ENCODE peak calls at places on chromosomes 1 and 21, in eight cellular contexts. One of them, this sample, is unnamed.

GRCh38 chr1:77888071-77888428 is 374 bp upstream of the NEXN start:
- DNase-seq in GM13977: no peak
- DNase-seq in activated naive CD4-positive, alpha-beta T cell treated with anti-CD3 and anti-CD28 coated beads, Interleukin-2, amount 50 U/mL, for 16 hours: no peak
- DNase-seq in anterior cingulate cortex: no peak
- DNase-seq in GM12864: no peak
- DNase-seq in mesendoderm: no peak
- DNase-seq in AG09309: peak
- DNase-seq in ELF-1: no peak
- DNase-seq in this sample: no peak

GRCh38 chr1:32020338-32020737 is 6.7 kb downstream of the KHDRBS1 start:
- DNase-seq in GM13977: no peak
- DNase-seq in activated naive CD4-positive, alpha-beta T cell treated with anti-CD3 and anti-CD28 coated beads, Interleukin-2, amount 50 U/mL, for 16 hours: no peak
- DNase-seq in anterior cingulate cortex: no peak
- DNase-seq in GM12864: no peak
- DNase-seq in mesendoderm: no peak
- DNase-seq in AG09309: no peak
- DNase-seq in ELF-1: no peak
- DNase-seq in this sample: no peak

GRCh38 chr1:174743654-174744561 is 255.8 kb upstream of the CACYBP start:
- DNase-seq in GM13977: peak
- DNase-seq in activated naive CD4-positive, alpha-beta T cell treated with anti-CD3 and anti-CD28 coated beads, Interleukin-2, amount 50 U/mL, for 16 hours: no peak
- DNase-seq in anterior cingulate cortex: no peak
- DNase-seq in GM12864: peak
- DNase-seq in mesendoderm: peak
- DNase-seq in AG09309: peak
- DNase-seq in ELF-1: no peak
- DNase-seq in this sample: peak

GRCh38 chr21:31530918-31531705 is 128.4 kb upstream of the SOD1 start:
- DNase-seq in GM13977: no peak
- DNase-seq in activated naive CD4-positive, alpha-beta T cell treated with anti-CD3 and anti-CD28 coated beads, Interleukin-2, amount 50 U/mL, for 16 hours: no peak
- DNase-seq in anterior cingulate cortex: no peak
- DNase-seq in GM12864: no peak
- DNase-seq in mesendoderm: no peak
- DNase-seq in AG09309: no peak
- DNase-seq in ELF-1: no peak
- DNase-seq in this sample: no peak

GRCh38 chr1:153100241-153100640 is 5.9 kb upstream of the SPRR2E start:
- DNase-seq in GM13977: no peak
- DNase-seq in activated naive CD4-positive, alpha-beta T cell treated with anti-CD3 and anti-CD28 coated beads, Interleukin-2, amount 50 U/mL, for 16 hours: no peak
- DNase-seq in anterior cingulate cortex: no peak
- DNase-seq in GM12864: no peak
- DNase-seq in mesendoderm: peak
- DNase-seq in AG09309: no peak
- DNase-seq in ELF-1: no peak
- DNase-seq in this sample: peak

GRCh38 chr1:30738040-30738441 is 14.7 kb upstream of the MATN1 start:
- DNase-seq in GM13977: no peak
- DNase-seq in activated naive CD4-positive, alpha-beta T cell treated with anti-CD3 and anti-CD28 coated beads, Interleukin-2, amount 50 U/mL, for 16 hours: no peak
- DNase-seq in anterior cingulate cortex: no peak
- DNase-seq in GM12864: no peak
- DNase-seq in mesendoderm: peak
- DNase-seq in AG09309: no peak
- DNase-seq in ELF-1: no peak
- DNase-seq in this sample: no peak

GRCh38 chr21:41167348-41168342 is at the start of gene BACE2:
- DNase-seq in GM13977: peak
- DNase-seq in activated naive CD4-positive, alpha-beta T cell treated with anti-CD3 and anti-CD28 coated beads, Interleukin-2, amount 50 U/mL, for 16 hours: peak
- DNase-seq in anterior cingulate cortex: peak
- DNase-seq in GM12864: no peak
- DNase-seq in mesendoderm: peak
- DNase-seq in AG09309: peak
- DNase-seq in ELF-1: peak
- DNase-seq in this sample: peak

GRCh38 chr1:154328318-154329151 is 3.2 kb downstream of the ATP8B2 start:
- DNase-seq in GM13977: peak
- DNase-seq in activated naive CD4-positive, alpha-beta T cell treated with anti-CD3 and anti-CD28 coated beads, Interleukin-2, amount 50 U/mL, for 16 hours: peak
- DNase-seq in anterior cingulate cortex: peak
- DNase-seq in GM12864: no peak
- DNase-seq in mesendoderm: peak
- DNase-seq in AG09309: no peak
- DNase-seq in ELF-1: peak
- DNase-seq in this sample: peak

GRCh38 chr1:25820247-25821111 is 725 bp downstream of the MTFR1L start:
- DNase-seq in GM13977: peak
- DNase-seq in activated naive CD4-positive, alpha-beta T cell treated with anti-CD3 and anti-CD28 coated beads, Interleukin-2, amount 50 U/mL, for 16 hours: peak
- DNase-seq in anterior cingulate cortex: no peak
- DNase-seq in GM12864: peak
- DNase-seq in mesendoderm: peak
- DNase-seq in AG09309: no peak
- DNase-seq in ELF-1: peak
- DNase-seq in this sample: peak

GRCh38 chr1:30083800-30084464 is 639.5 kb downstream of the MATN1 start:
- DNase-seq in GM13977: no peak
- DNase-seq in activated naive CD4-positive, alpha-beta T cell treated with anti-CD3 and anti-CD28 coated beads, Interleukin-2, amount 50 U/mL, for 16 hours: no peak
- DNase-seq in anterior cingulate cortex: no peak
- DNase-seq in GM12864: no peak
- DNase-seq in mesendoderm: peak
- DNase-seq in AG09309: peak
- DNase-seq in ELF-1: no peak
- DNase-seq in this sample: no peak

GRCh38 chr1:184112176-184112948 is 60.8 kb downstream of the TSEN15 start:
- DNase-seq in GM13977: no peak
- DNase-seq in activated naive CD4-positive, alpha-beta T cell treated with anti-CD3 and anti-CD28 coated beads, Interleukin-2, amount 50 U/mL, for 16 hours: no peak
- DNase-seq in anterior cingulate cortex: no peak
- DNase-seq in GM12864: no peak
- DNase-seq in mesendoderm: no peak
- DNase-seq in AG09309: no peak
- DNase-seq in ELF-1: no peak
- DNase-seq in this sample: peak

GRCh38 chr1:145892486-145893087 is 6.9 kb upstream of the ANKRD35 start:
- DNase-seq in GM13977: no peak
- DNase-seq in activated naive CD4-positive, alpha-beta T cell treated with anti-CD3 and anti-CD28 coated beads, Interleukin-2, amount 50 U/mL, for 16 hours: no peak
- DNase-seq in anterior cingulate cortex: no peak
- DNase-seq in GM12864: no peak
- DNase-seq in mesendoderm: no peak
- DNase-seq in AG09309: no peak
- DNase-seq in ELF-1: no peak
- DNase-seq in this sample: no peak

GRCh38 chr1:41925712-41926111 is 7.0 kb upstream of the HIVEP3 start:
- DNase-seq in GM13977: no peak
- DNase-seq in activated naive CD4-positive, alpha-beta T cell treated with anti-CD3 and anti-CD28 coated beads, Interleukin-2, amount 50 U/mL, for 16 hours: no peak
- DNase-seq in anterior cingulate cortex: no peak
- DNase-seq in GM12864: no peak
- DNase-seq in mesendoderm: peak
- DNase-seq in AG09309: no peak
- DNase-seq in ELF-1: no peak
- DNase-seq in this sample: no peak

GRCh38 chr21:27275294-27275927 is 308.5 kb upstream of the ADAMTS5 start:
- DNase-seq in GM13977: no peak
- DNase-seq in activated naive CD4-positive, alpha-beta T cell treated with anti-CD3 and anti-CD28 coated beads, Interleukin-2, amount 50 U/mL, for 16 hours: no peak
- DNase-seq in anterior cingulate cortex: no peak
- DNase-seq in GM12864: no peak
- DNase-seq in mesendoderm: no peak
- DNase-seq in AG09309: peak
- DNase-seq in ELF-1: no peak
- DNase-seq in this sample: no peak

GRCh38 chr1:240149488-240150094 is 57.9 kb downstream of the FMN2 start:
- DNase-seq in GM13977: peak
- DNase-seq in activated naive CD4-positive, alpha-beta T cell treated with anti-CD3 and anti-CD28 coated beads, Interleukin-2, amount 50 U/mL, for 16 hours: no peak
- DNase-seq in anterior cingulate cortex: no peak
- DNase-seq in GM12864: no peak
- DNase-seq in mesendoderm: peak
- DNase-seq in AG09309: no peak
- DNase-seq in ELF-1: no peak
- DNase-seq in this sample: peak

GRCh38 chr1:187079330-187079729 is 250.6 kb downstream of the PLA2G4A start:
- DNase-seq in GM13977: no peak
- DNase-seq in activated naive CD4-positive, alpha-beta T cell treated with anti-CD3 and anti-CD28 coated beads, Interleukin-2, amount 50 U/mL, for 16 hours: no peak
- DNase-seq in anterior cingulate cortex: no peak
- DNase-seq in GM12864: no peak
- DNase-seq in mesendoderm: no peak
- DNase-seq in AG09309: no peak
- DNase-seq in ELF-1: no peak
- DNase-seq in this sample: no peak

GRCh38 chr1:18955442-18956188 is 861 bp downstream of the IFFO2 start:
- DNase-seq in GM13977: peak
- DNase-seq in activated naive CD4-positive, alpha-beta T cell treated with anti-CD3 and anti-CD28 coated beads, Interleukin-2, amount 50 U/mL, for 16 hours: peak
- DNase-seq in anterior cingulate cortex: no peak
- DNase-seq in GM12864: no peak
- DNase-seq in mesendoderm: peak
- DNase-seq in AG09309: no peak
- DNase-seq in ELF-1: no peak
- DNase-seq in this sample: peak

GRCh38 chr1:8541961-8542521 is 224.1 kb downstream of the SLC45A1 start:
- DNase-seq in GM13977: no peak
- DNase-seq in activated naive CD4-positive, alpha-beta T cell treated with anti-CD3 and anti-CD28 coated beads, Interleukin-2, amount 50 U/mL, for 16 hours: no peak
- DNase-seq in anterior cingulate cortex: no peak
- DNase-seq in GM12864: no peak
- DNase-seq in mesendoderm: peak
- DNase-seq in AG09309: no peak
- DNase-seq in ELF-1: no peak
- DNase-seq in this sample: no peak

GRCh38 chr1:183699643-183700160 is 46.6 kb upstream of the APOBEC4 start:
- DNase-seq in GM13977: no peak
- DNase-seq in activated naive CD4-positive, alpha-beta T cell treated with anti-CD3 and anti-CD28 coated beads, Interleukin-2, amount 50 U/mL, for 16 hours: no peak
- DNase-seq in anterior cingulate cortex: no peak
- DNase-seq in GM12864: no peak
- DNase-seq in mesendoderm: peak
- DNase-seq in AG09309: no peak
- DNase-seq in ELF-1: peak
- DNase-seq in this sample: no peak

GRCh38 chr1:231931146-231931545 is 304.6 kb downstream of the DISC1 start:
- DNase-seq in GM13977: no peak
- DNase-seq in activated naive CD4-positive, alpha-beta T cell treated with anti-CD3 and anti-CD28 coated beads, Interleukin-2, amount 50 U/mL, for 16 hours: no peak
- DNase-seq in anterior cingulate cortex: no peak
- DNase-seq in GM12864: no peak
- DNase-seq in mesendoderm: no peak
- DNase-seq in AG09309: no peak
- DNase-seq in ELF-1: no peak
- DNase-seq in this sample: no peak

GRCh38 chr1:111199881-111200801 is at the start of gene DENND2D:
- DNase-seq in GM13977: no peak
- DNase-seq in activated naive CD4-positive, alpha-beta T cell treated with anti-CD3 and anti-CD28 coated beads, Interleukin-2, amount 50 U/mL, for 16 hours: peak
- DNase-seq in anterior cingulate cortex: peak
- DNase-seq in GM12864: no peak
- DNase-seq in mesendoderm: no peak
- DNase-seq in AG09309: no peak
- DNase-seq in ELF-1: no peak
- DNase-seq in this sample: no peak

GRCh38 chr1:226560243-226560642 is 11.7 kb downstream of the STUM start:
- DNase-seq in GM13977: no peak
- DNase-seq in activated naive CD4-positive, alpha-beta T cell treated with anti-CD3 and anti-CD28 coated beads, Interleukin-2, amount 50 U/mL, for 16 hours: no peak
- DNase-seq in anterior cingulate cortex: no peak
- DNase-seq in GM12864: no peak
- DNase-seq in mesendoderm: no peak
- DNase-seq in AG09309: no peak
- DNase-seq in ELF-1: no peak
- DNase-seq in this sample: no peak

GRCh38 chr1:45348609-45348965 is 8.3 kb upstream of the MUTYH start:
- DNase-seq in GM13977: no peak
- DNase-seq in activated naive CD4-positive, alpha-beta T cell treated with anti-CD3 and anti-CD28 coated beads, Interleukin-2, amount 50 U/mL, for 16 hours: no peak
- DNase-seq in anterior cingulate cortex: no peak
- DNase-seq in GM12864: no peak
- DNase-seq in mesendoderm: no peak
- DNase-seq in AG09309: no peak
- DNase-seq in ELF-1: no peak
- DNase-seq in this sample: peak